ENCODE peak calls at places on chromosomes 3 and 15, in eight cellular contexts. One of them, this sample, is unnamed.

GRCh38 chr15:40857601-40858351 is 13.9 kb downstream of the SPINT1 start:
- DNase-seq in heart left ventricle: peak; percentile 87
- DNase-seq in body of pancreas: peak; percentile 89
- DNase-seq in ovary: peak; percentile 79
- DNase-seq in IMR-90: peak; percentile 48
- DNase-seq in spleen: peak; percentile 93
- DNase-seq in HCT116: no peak
- DNase-seq in Peyer's patch: peak; percentile 64
- DNase-seq in this sample: peak; percentile 78

GRCh38 chr3:57958642-57959406 is 49.4 kb upstream of the FLNB start:
- DNase-seq in body of pancreas: no peak
- DNase-seq in ovary: no peak
- DNase-seq in HCT116: no peak
- DNase-seq in heart left ventricle: peak; percentile 71
- DNase-seq in Peyer's patch: no peak
- DNase-seq in IMR-90: no peak
- DNase-seq in spleen: no peak
- DNase-seq in this sample: no peak

GRCh38 chr15:44081223-44082013 is 113.7 kb downstream of the FRMD5 start:
- DNase-seq in heart left ventricle: no peak
- DNase-seq in IMR-90: peak; percentile 92
- DNase-seq in spleen: no peak
- DNase-seq in body of pancreas: no peak
- DNase-seq in HCT116: no peak
- DNase-seq in Peyer's patch: no peak
- DNase-seq in ovary: no peak
- DNase-seq in this sample: no peak

GRCh38 chr3:111848778-111849177 is 10.3 kb upstream of the PHLDB2 start:
- DNase-seq in heart left ventricle: no peak
- DNase-seq in ovary: no peak
- DNase-seq in spleen: no peak
- DNase-seq in body of pancreas: no peak
- DNase-seq in Peyer's patch: no peak
- DNase-seq in IMR-90: no peak
- DNase-seq in HCT116: no peak
- DNase-seq in this sample: no peak

GRCh38 chr15:28786521-28786920 is 61.9 kb downstream of the GOLGA6L7 start:
- DNase-seq in spleen: no peak
- DNase-seq in body of pancreas: no peak
- DNase-seq in ovary: no peak
- DNase-seq in IMR-90: no peak
- DNase-seq in Peyer's patch: no peak
- DNase-seq in heart left ventricle: no peak
- DNase-seq in HCT116: no peak
- DNase-seq in this sample: no peak

GRCh38 chr15:31476411-31476810 is 149.8 kb downstream of the KLF13 start:
- DNase-seq in Peyer's patch: peak; percentile 1
- DNase-seq in HCT116: no peak
- DNase-seq in IMR-90: no peak
- DNase-seq in heart left ventricle: no peak
- DNase-seq in ovary: no peak
- DNase-seq in spleen: peak; percentile 46
- DNase-seq in body of pancreas: no peak
- DNase-seq in this sample: no peak

GRCh38 chr3:4392992-4393391 is 74.1 kb downstream of the SUMF1 start:
- DNase-seq in ovary: no peak
- DNase-seq in IMR-90: no peak
- DNase-seq in heart left ventricle: no peak
- DNase-seq in HCT116: no peak
- DNase-seq in spleen: no peak
- DNase-seq in body of pancreas: no peak
- DNase-seq in Peyer's patch: no peak
- DNase-seq in this sample: no peak

GRCh38 chr3:45635475-45636256 is 41.1 kb downstream of the LIMD1 start:
- DNase-seq in heart left ventricle: no peak
- DNase-seq in HCT116: no peak
- DNase-seq in spleen: no peak
- DNase-seq in IMR-90: peak; percentile 81
- DNase-seq in Peyer's patch: no peak
- DNase-seq in body of pancreas: no peak
- DNase-seq in ovary: no peak
- DNase-seq in this sample: no peak

GRCh38 chr3:22886394-22886793 is 316.7 kb upstream of the UBE2E2 start:
- DNase-seq in ovary: peak; percentile 36
- DNase-seq in Peyer's patch: no peak
- DNase-seq in body of pancreas: no peak
- DNase-seq in heart left ventricle: no peak
- DNase-seq in IMR-90: no peak
- DNase-seq in spleen: no peak
- DNase-seq in HCT116: no peak
- DNase-seq in this sample: peak; percentile 21

GRCh38 chr15:92906563-92907081 is 6.5 kb downstream of the CHD2 start:
- DNase-seq in IMR-90: peak; percentile 74
- DNase-seq in spleen: no peak
- DNase-seq in body of pancreas: no peak
- DNase-seq in ovary: no peak
- DNase-seq in Peyer's patch: peak; percentile 55
- DNase-seq in HCT116: peak; percentile 73
- DNase-seq in heart left ventricle: no peak
- DNase-seq in this sample: peak; percentile 53

GRCh38 chr3:115862099-115862498 is 238.8 kb downstream of the GAP43 start:
- DNase-seq in HCT116: no peak
- DNase-seq in body of pancreas: no peak
- DNase-seq in IMR-90: no peak
- DNase-seq in spleen: no peak
- DNase-seq in ovary: no peak
- DNase-seq in heart left ventricle: no peak
- DNase-seq in Peyer's patch: no peak
- DNase-seq in this sample: no peak

GRCh38 chr3:8723612-8724011 is 10.0 kb upstream of the CAV3 start:
- DNase-seq in heart left ventricle: no peak
- DNase-seq in Peyer's patch: no peak
- DNase-seq in spleen: no peak
- DNase-seq in ovary: no peak
- DNase-seq in body of pancreas: no peak
- DNase-seq in HCT116: no peak
- DNase-seq in IMR-90: no peak
- DNase-seq in this sample: no peak

GRCh38 chr3:107216229-107216628 is 161.0 kb upstream of the CCDC54 start:
- DNase-seq in Peyer's patch: no peak
- DNase-seq in heart left ventricle: no peak
- DNase-seq in HCT116: no peak
- DNase-seq in body of pancreas: no peak
- DNase-seq in IMR-90: no peak
- DNase-seq in ovary: no peak
- DNase-seq in spleen: no peak
- DNase-seq in this sample: no peak

GRCh38 chr3:18780941-18781340 is 355.8 kb upstream of the SATB1 start:
- DNase-seq in Peyer's patch: no peak
- DNase-seq in HCT116: no peak
- DNase-seq in ovary: no peak
- DNase-seq in IMR-90: no peak
- DNase-seq in body of pancreas: no peak
- DNase-seq in spleen: no peak
- DNase-seq in heart left ventricle: no peak
- DNase-seq in this sample: no peak

GRCh38 chr3:195711813-195712534 is 8.8 kb upstream of the MUC20 start:
- DNase-seq in body of pancreas: no peak
- DNase-seq in spleen: no peak
- DNase-seq in ovary: no peak
- DNase-seq in heart left ventricle: no peak
- DNase-seq in HCT116: no peak
- DNase-seq in IMR-90: no peak
- DNase-seq in Peyer's patch: no peak
- DNase-seq in this sample: no peak

GRCh38 chr3:50423543-50423942 is 64.2 kb upstream of the TMEM115 start:
- DNase-seq in ovary: no peak
- DNase-seq in IMR-90: no peak
- DNase-seq in body of pancreas: peak; percentile 19
- DNase-seq in HCT116: no peak
- DNase-seq in Peyer's patch: no peak
- DNase-seq in spleen: no peak
- DNase-seq in heart left ventricle: no peak
- DNase-seq in this sample: no peak

GRCh38 chr3:40192628-40193027 is 116.9 kb upstream of the EIF1B start:
- DNase-seq in body of pancreas: no peak
- DNase-seq in HCT116: no peak
- DNase-seq in ovary: no peak
- DNase-seq in spleen: no peak
- DNase-seq in Peyer's patch: no peak
- DNase-seq in IMR-90: no peak
- DNase-seq in heart left ventricle: no peak
- DNase-seq in this sample: no peak

GRCh38 chr3:125331243-125331642 is 43.9 kb downstream of the ZNF148 start:
- DNase-seq in IMR-90: no peak
- DNase-seq in HCT116: no peak
- DNase-seq in Peyer's patch: no peak
- DNase-seq in spleen: no peak
- DNase-seq in heart left ventricle: no peak
- DNase-seq in body of pancreas: no peak
- DNase-seq in ovary: no peak
- DNase-seq in this sample: no peak

GRCh38 chr15:34119291-34119690 is 17.4 kb downstream of the PGBD4 start:
- DNase-seq in HCT116: no peak
- DNase-seq in body of pancreas: no peak
- DNase-seq in Peyer's patch: no peak
- DNase-seq in heart left ventricle: no peak
- DNase-seq in IMR-90: no peak
- DNase-seq in spleen: no peak
- DNase-seq in ovary: no peak
- DNase-seq in this sample: no peak

GRCh38 chr15:50181983-50182232 is at the start of gene SLC27A2:
- DNase-seq in spleen: no peak
- DNase-seq in ovary: no peak
- DNase-seq in HCT116: peak; percentile 19
- DNase-seq in Peyer's patch: peak; percentile 46
- DNase-seq in heart left ventricle: peak; percentile 72
- DNase-seq in body of pancreas: peak; percentile 76
- DNase-seq in IMR-90: peak; percentile 4
- DNase-seq in this sample: no peak

DNA sequence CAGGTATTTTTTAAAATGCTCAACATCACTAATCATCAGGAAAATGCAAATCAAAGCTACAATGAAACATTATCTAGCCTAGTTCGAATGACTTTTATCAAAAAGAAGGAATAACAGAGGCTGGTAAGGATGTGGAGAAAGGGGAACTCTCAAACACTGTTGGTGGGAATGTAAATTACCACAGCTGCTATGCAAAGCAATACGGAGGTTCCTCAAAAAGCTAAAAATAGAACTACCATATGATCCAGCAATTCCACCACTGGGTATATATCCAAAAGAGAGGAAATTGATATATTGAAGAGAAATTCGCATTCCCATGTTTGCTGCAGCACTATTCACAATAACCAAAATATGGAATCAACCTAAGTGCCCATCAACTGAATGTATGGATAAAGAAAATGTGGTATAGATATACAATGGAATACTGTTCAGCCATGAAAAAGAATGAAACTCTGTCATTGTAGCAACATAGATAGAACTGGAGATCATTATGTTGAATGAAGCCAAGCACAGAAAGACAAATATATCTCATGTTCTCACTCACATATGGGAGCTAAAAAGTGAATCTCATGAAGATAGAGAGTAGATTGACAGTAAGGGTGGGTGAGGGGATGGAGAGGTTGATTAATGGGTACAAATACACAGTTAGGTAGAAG is 19.7 kb upstream of the CLN6 start:
- DNase-seq in IMR-90: no peak
- DNase-seq in spleen: no peak
- DNase-seq in Peyer's patch: no peak
- DNase-seq in HCT116: no peak
- DNase-seq in ovary: no peak
- DNase-seq in body of pancreas: no peak
- DNase-seq in heart left ventricle: no peak
- DNase-seq in this sample: no peak
- TF ChIP-seq POLR2A in IMR-90: no peak
- TF ChIP-seq POLR2A in spleen: no peak
- TF ChIP-seq POLR2A in Peyer's patch: no peak
- TF ChIP-seq POLR2A in HCT116: no peak
- TF ChIP-seq POLR2A in ovary: no peak
- TF ChIP-seq POLR2A in body of pancreas: no peak
- TF ChIP-seq POLR2A in heart left ventricle: no peak
- TF ChIP-seq POLR2A in this sample: no peak

GRCh38 chr3:154668187-154668586 is 238.2 kb upstream of the GPR149 start:
- DNase-seq in heart left ventricle: no peak
- DNase-seq in Peyer's patch: no peak
- DNase-seq in IMR-90: no peak
- DNase-seq in body of pancreas: no peak
- DNase-seq in ovary: no peak
- DNase-seq in HCT116: no peak
- DNase-seq in spleen: no peak
- DNase-seq in this sample: no peak
- H3K4me3 ChIP-seq in heart left ventricle: no peak overlapping the region
- H3K4me3 ChIP-seq in Peyer's patch: no peak overlapping the region
- H3K4me3 ChIP-seq in IMR-90: no peak overlapping the region
- H3K4me3 ChIP-seq in body of pancreas: no peak overlapping the region
- H3K4me3 ChIP-seq in ovary: no peak overlapping the region
- H3K4me3 ChIP-seq in HCT116: no peak overlapping the region
- H3K4me3 ChIP-seq in spleen: no peak overlapping the region
- H3K4me3 ChIP-seq in this sample: no peak overlapping the region

GRCh38 chr15:24760066-24760465 is 84.5 kb downstream of the NPAP1 start:
- DNase-seq in HCT116: no peak
- DNase-seq in Peyer's patch: no peak
- DNase-seq in body of pancreas: no peak
- DNase-seq in ovary: no peak
- DNase-seq in spleen: no peak
- DNase-seq in heart left ventricle: no peak
- DNase-seq in IMR-90: no peak
- DNase-seq in this sample: no peak

GRCh38 chr15:24763891-24764290 is 88.3 kb downstream of the NPAP1 start:
- DNase-seq in IMR-90: no peak
- DNase-seq in Peyer's patch: no peak
- DNase-seq in ovary: no peak
- DNase-seq in spleen: no peak
- DNase-seq in heart left ventricle: no peak
- DNase-seq in body of pancreas: no peak
- DNase-seq in HCT116: no peak
- DNase-seq in this sample: no peak

GRCh38 chr15:24764375-24765171 is 89.0 kb downstream of the NPAP1 start:
- DNase-seq in ovary: no peak
- DNase-seq in IMR-90: no peak
- DNase-seq in spleen: no peak
- DNase-seq in HCT116: no peak
- DNase-seq in body of pancreas: no peak
- DNase-seq in Peyer's patch: no peak
- DNase-seq in heart left ventricle: no peak
- DNase-seq in this sample: no peak

GRCh38 chr15:24766511-24767133 is 91.0 kb downstream of the NPAP1 start:
- DNase-seq in heart left ventricle: no peak
- DNase-seq in spleen: no peak
- DNase-seq in ovary: no peak
- DNase-seq in HCT116: no peak
- DNase-seq in IMR-90: no peak
- DNase-seq in body of pancreas: no peak
- DNase-seq in Peyer's patch: no peak
- DNase-seq in this sample: no peak

GRCh38 chr15:24761704-24762302 is 86.2 kb downstream of the NPAP1 start:
- DNase-seq in HCT116: no peak
- DNase-seq in Peyer's patch: no peak
- DNase-seq in heart left ventricle: no peak
- DNase-seq in spleen: no peak
- DNase-seq in body of pancreas: no peak
- DNase-seq in ovary: no peak
- DNase-seq in IMR-90: peak; percentile 19
- DNase-seq in this sample: no peak
- TF ChIP-seq CTCF in HCT116: peak; percentile 26
- TF ChIP-seq CTCF in Peyer's patch: no peak
- TF ChIP-seq CTCF in heart left ventricle: peak; percentile 47
- TF ChIP-seq CTCF in spleen: no peak
- TF ChIP-seq CTCF in body of pancreas: peak; percentile 38
- TF ChIP-seq CTCF in ovary: no peak
- TF ChIP-seq CTCF in IMR-90: peak; percentile 39
- TF ChIP-seq CTCF in this sample: peak; percentile 13

GRCh38 chr15:89758283-89758682 is 7.2 kb upstream of the MESP1 start:
- DNase-seq in Peyer's patch: no peak
- DNase-seq in heart left ventricle: no peak
- DNase-seq in body of pancreas: no peak
- DNase-seq in spleen: no peak
- DNase-seq in HCT116: no peak
- DNase-seq in IMR-90: no peak
- DNase-seq in ovary: no peak
- DNase-seq in this sample: no peak
- TF ChIP-seq POLR2A in Peyer's patch: no peak
- TF ChIP-seq POLR2A in heart left ventricle: no peak
- TF ChIP-seq POLR2A in body of pancreas: no peak
- TF ChIP-seq POLR2A in spleen: no peak
- TF ChIP-seq POLR2A in HCT116: no peak
- TF ChIP-seq POLR2A in IMR-90: no peak
- TF ChIP-seq POLR2A in ovary: no peak
- TF ChIP-seq POLR2A in this sample: no peak